ENCODE peak calls at places on chromosomes 3 and 15, in four cellular contexts. One of them, this sample, is unnamed.

GRCh38 chr3:62481972-62482371 is 108.6 kb upstream of the FEZF2 start:
- DNase-seq in H9: no peak
- DNase-seq in neuronal stem cell: no peak
- DNase-seq in trophoblast cell: no peak
- DNase-seq in this sample: no peak

GRCh38 chr3:66196633-66197032 is 24.2 kb upstream of the SLC25A26 start:
- DNase-seq in H9: no peak
- DNase-seq in neuronal stem cell: no peak
- DNase-seq in trophoblast cell: no peak
- DNase-seq in this sample: peak

GRCh38 chr3:39106281-39107055 is 959 bp downstream of the GORASP1 start:
- DNase-seq in H9: peak
- DNase-seq in neuronal stem cell: no peak
- DNase-seq in trophoblast cell: peak
- DNase-seq in this sample: peak

GRCh38 chr3:165389064-165389463 is 192.9 kb upstream of the SLITRK3 start:
- DNase-seq in H9: no peak
- DNase-seq in neuronal stem cell: no peak
- DNase-seq in trophoblast cell: peak
- DNase-seq in this sample: no peak

GRCh38 chr3:69791111-69791510 is 51.8 kb downstream of the MITF start:
- DNase-seq in H9: no peak
- DNase-seq in neuronal stem cell: no peak
- DNase-seq in trophoblast cell: peak
- DNase-seq in this sample: peak

GRCh38 chr15:58771621-58772235 is 626 bp downstream of the MINDY2 start:
- DNase-seq in H9: peak
- DNase-seq in neuronal stem cell: no peak
- DNase-seq in trophoblast cell: peak
- DNase-seq in this sample: no peak

GRCh38 chr3:172918165-172918564 is 167.6 kb downstream of the ECT2 start:
- DNase-seq in H9: no peak
- DNase-seq in neuronal stem cell: no peak
- DNase-seq in trophoblast cell: no peak
- DNase-seq in this sample: peak

GRCh38 chr3:2098398-2099027 is at the start of gene CNTN4:
- DNase-seq in H9: peak
- DNase-seq in neuronal stem cell: peak
- DNase-seq in trophoblast cell: peak
- DNase-seq in this sample: no peak

GRCh38 chr3:94716326-94717018 is 653.6 kb downstream of the NSUN3 start:
- DNase-seq in H9: no peak
- DNase-seq in neuronal stem cell: no peak
- DNase-seq in trophoblast cell: no peak
- DNase-seq in this sample: no peak

GRCh38 chr3:159824341-159824740 is 164.3 kb upstream of the IL12A start:
- DNase-seq in H9: no peak
- DNase-seq in neuronal stem cell: no peak
- DNase-seq in trophoblast cell: peak
- DNase-seq in this sample: peak

GRCh38 chr15:88256261-88257230 is at the start of gene NTRK3:
- DNase-seq in H9: peak
- DNase-seq in neuronal stem cell: peak
- DNase-seq in trophoblast cell: no peak
- DNase-seq in this sample: no peak

GRCh38 chr3:1600206-1600605 is 498.5 kb upstream of the CNTN4 start:
- DNase-seq in H9: no peak
- DNase-seq in neuronal stem cell: no peak
- DNase-seq in trophoblast cell: no peak
- DNase-seq in this sample: no peak

GRCh38 chr15:94075349-94075748 is 156.0 kb upstream of the MCTP2 start:
- DNase-seq in H9: no peak
- DNase-seq in neuronal stem cell: no peak
- DNase-seq in trophoblast cell: no peak
- DNase-seq in this sample: peak

GRCh38 chr3:58608648-58609047 is 31.5 kb upstream of the FAM107A start:
- DNase-seq in H9: no peak
- DNase-seq in neuronal stem cell: no peak
- DNase-seq in trophoblast cell: no peak
- DNase-seq in this sample: no peak

GRCh38 chr3:122519693-122520092 is 5.0 kb upstream of the KPNA1 start:
- DNase-seq in H9: no peak
- DNase-seq in neuronal stem cell: no peak
- DNase-seq in trophoblast cell: no peak
- DNase-seq in this sample: no peak

GRCh38 chr3:53812434-53812833 is 33.8 kb downstream of the CHDH start:
- DNase-seq in H9: no peak
- DNase-seq in neuronal stem cell: no peak
- DNase-seq in trophoblast cell: no peak
- DNase-seq in this sample: no peak

GRCh38 chr3:172115787-172116186 is 76.4 kb downstream of the FNDC3B start:
- DNase-seq in H9: no peak
- DNase-seq in neuronal stem cell: no peak
- DNase-seq in trophoblast cell: no peak
- DNase-seq in this sample: no peak

GRCh38 chr3:48034000-48034516 is 17.8 kb upstream of the MAP4 start:
- DNase-seq in H9: no peak
- DNase-seq in neuronal stem cell: no peak
- DNase-seq in trophoblast cell: no peak
- DNase-seq in this sample: peak

GRCh38 chr3:117842086-117842485 is 1132.5 kb downstream of the TUSC7 start:
- DNase-seq in H9: no peak
- DNase-seq in neuronal stem cell: no peak
- DNase-seq in trophoblast cell: no peak
- DNase-seq in this sample: no peak

GRCh38 chr3:48528754-48529153 is 24.8 kb upstream of the SHISA5 start:
- DNase-seq in H9: no peak
- DNase-seq in neuronal stem cell: no peak
- DNase-seq in trophoblast cell: no peak
- DNase-seq in this sample: no peak

GRCh38 chr15:85726446-85726845 is 68.3 kb downstream of the KLHL25 start:
- DNase-seq in H9: no peak
- DNase-seq in neuronal stem cell: no peak
- DNase-seq in trophoblast cell: no peak
- DNase-seq in this sample: no peak

GRCh38 chr3:28322464-28322863 is 26.1 kb upstream of the ZCWPW2 start:
- DNase-seq in H9: no peak
- DNase-seq in neuronal stem cell: no peak
- DNase-seq in trophoblast cell: no peak
- DNase-seq in this sample: peak

GRCh38 chr15:31309893-31310606 is 16.6 kb upstream of the KLF13 start:
- DNase-seq in H9: no peak
- DNase-seq in neuronal stem cell: no peak
- DNase-seq in trophoblast cell: no peak
- DNase-seq in this sample: no peak

GRCh38 chr3:59872121-59872520 is 822.3 kb upstream of the CFAP20DC start:
- DNase-seq in H9: no peak
- DNase-seq in neuronal stem cell: no peak
- DNase-seq in trophoblast cell: peak
- DNase-seq in this sample: no peak

GRCh38 chr3:78872195-78872594 is 895.6 kb downstream of the ROBO1 start:
- DNase-seq in H9: no peak
- DNase-seq in neuronal stem cell: peak
- DNase-seq in trophoblast cell: no peak
- DNase-seq in this sample: no peak

GRCh38 chr3:148042663-148043445 is 633.7 kb downstream of the ZIC1 start:
- DNase-seq in H9: no peak
- DNase-seq in neuronal stem cell: no peak
- DNase-seq in trophoblast cell: no peak
- DNase-seq in this sample: peak

GRCh38 chr3:157865449-157865862 is 240.8 kb downstream of the SHOX2 start:
- DNase-seq in H9: peak
- DNase-seq in neuronal stem cell: peak
- DNase-seq in trophoblast cell: peak
- DNase-seq in this sample: no peak

GRCh38 chr3:37546876-37547275 is 314.8 kb upstream of the CTDSPL start:
- DNase-seq in H9: no peak
- DNase-seq in neuronal stem cell: no peak
- DNase-seq in trophoblast cell: no peak
- DNase-seq in this sample: peak

GRCh38 chr3:171874879-171875278 is 31.7 kb downstream of the TMEM212 start:
- DNase-seq in H9: no peak
- DNase-seq in neuronal stem cell: no peak
- DNase-seq in trophoblast cell: peak
- DNase-seq in this sample: no peak

GRCh38 chr3:55000546-55000945 is 72.7 kb upstream of the LRTM1 start:
- DNase-seq in H9: no peak
- DNase-seq in neuronal stem cell: no peak
- DNase-seq in trophoblast cell: peak
- DNase-seq in this sample: peak

GRCh38 chr3:151308089-151308488 is 8.5 kb downstream of the GPR87 start:
- DNase-seq in H9: no peak
- DNase-seq in neuronal stem cell: no peak
- DNase-seq in trophoblast cell: no peak
- DNase-seq in this sample: peak

DNA sequence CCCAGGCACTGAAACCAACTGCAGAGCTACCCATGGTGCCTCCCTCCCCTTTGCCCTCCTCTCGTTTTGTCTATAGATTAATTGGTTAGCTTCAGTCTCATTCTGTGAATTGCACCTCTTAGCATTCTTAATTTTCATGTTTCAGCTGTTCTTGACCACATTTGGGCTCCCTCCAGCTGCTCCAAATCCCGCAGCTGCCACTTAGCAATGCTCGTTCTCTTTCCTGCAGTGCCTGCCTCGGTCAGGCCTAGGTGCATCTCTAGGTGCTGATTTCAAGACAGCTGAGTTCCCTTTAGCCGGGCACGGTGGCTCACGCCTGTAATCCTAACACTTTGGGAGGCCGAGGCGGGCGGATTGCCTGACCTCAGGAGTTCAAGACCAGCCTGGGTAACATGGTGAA is 47.0 kb upstream of the SMAD3 start:
- DNase-seq in H9: no peak
- DNase-seq in neuronal stem cell: no peak
- DNase-seq in trophoblast cell: no peak
- DNase-seq in this sample: no peak
- H4K91ac ChIP-seq in H9: no peak
- H4K91ac ChIP-seq in neuronal stem cell: no peak
- H4K91ac ChIP-seq in trophoblast cell: no peak
- H4K91ac ChIP-seq in this sample: no peak

DNA sequence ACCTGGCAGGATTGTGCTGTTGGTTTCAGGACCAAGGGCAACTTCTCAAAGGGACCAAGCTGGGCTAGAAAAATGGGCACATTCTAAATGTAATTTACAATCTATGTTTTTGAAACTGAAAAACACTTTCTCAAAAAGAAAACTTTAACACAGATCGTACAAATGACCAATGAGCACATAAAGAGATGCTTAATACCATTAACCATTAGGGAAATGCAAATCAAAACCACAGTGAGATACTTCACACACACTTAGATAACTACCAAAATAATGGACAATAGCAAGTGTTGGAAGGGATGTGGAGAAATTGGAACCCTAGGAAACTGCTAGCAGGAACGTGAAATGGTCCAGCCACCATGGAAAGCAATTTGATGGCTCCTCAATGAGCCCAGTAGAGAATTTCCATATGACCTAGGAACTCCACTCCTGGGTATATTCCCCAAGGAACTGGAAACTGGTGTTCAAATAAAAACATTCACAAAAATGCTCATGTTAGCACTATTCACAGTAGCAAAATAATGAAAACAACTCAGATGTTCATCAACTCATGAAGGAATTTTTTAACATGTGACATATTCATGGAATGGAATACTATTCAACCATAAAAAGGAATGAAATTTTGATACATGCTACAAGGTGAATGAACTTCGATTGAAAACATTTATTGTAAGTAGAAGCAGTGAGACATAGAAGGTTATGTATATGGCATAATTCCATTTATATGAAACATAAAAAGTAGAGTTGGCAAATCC is 288.3 kb upstream of the NR2F2 start:
- DNase-seq in H9: no peak
- DNase-seq in neuronal stem cell: no peak
- DNase-seq in trophoblast cell: no peak
- DNase-seq in this sample: no peak
- H4K91ac ChIP-seq in H9: no peak
- H4K91ac ChIP-seq in neuronal stem cell: no peak
- H4K91ac ChIP-seq in trophoblast cell: no peak
- H4K91ac ChIP-seq in this sample: no peak

DNA sequence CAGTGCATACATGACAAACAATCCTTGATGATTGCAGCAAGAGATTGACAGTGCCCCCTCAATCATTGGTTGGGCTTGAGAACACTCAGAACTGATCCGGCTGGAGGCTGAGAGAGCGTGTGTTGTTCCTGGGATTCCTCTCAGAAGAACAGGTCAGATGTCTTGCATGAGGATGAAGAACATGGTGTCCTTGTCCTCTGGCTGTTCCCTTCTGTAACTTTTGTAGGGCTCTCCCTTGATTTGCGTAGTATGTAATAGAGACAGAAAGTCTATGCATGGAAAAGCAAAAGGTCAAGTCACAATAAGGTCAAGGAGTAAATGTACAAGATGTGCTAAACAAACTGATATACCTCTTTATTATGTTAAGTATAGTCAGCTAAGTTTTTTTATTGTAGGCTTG is 8.2 kb downstream of the CHST2 start:
- DNase-seq in H9: no peak
- DNase-seq in neuronal stem cell: no peak
- DNase-seq in trophoblast cell: no peak
- DNase-seq in this sample: no peak
- H4K91ac ChIP-seq in H9: no peak
- H4K91ac ChIP-seq in neuronal stem cell: no peak
- H4K91ac ChIP-seq in trophoblast cell: no peak
- H4K91ac ChIP-seq in this sample: no peak

DNA sequence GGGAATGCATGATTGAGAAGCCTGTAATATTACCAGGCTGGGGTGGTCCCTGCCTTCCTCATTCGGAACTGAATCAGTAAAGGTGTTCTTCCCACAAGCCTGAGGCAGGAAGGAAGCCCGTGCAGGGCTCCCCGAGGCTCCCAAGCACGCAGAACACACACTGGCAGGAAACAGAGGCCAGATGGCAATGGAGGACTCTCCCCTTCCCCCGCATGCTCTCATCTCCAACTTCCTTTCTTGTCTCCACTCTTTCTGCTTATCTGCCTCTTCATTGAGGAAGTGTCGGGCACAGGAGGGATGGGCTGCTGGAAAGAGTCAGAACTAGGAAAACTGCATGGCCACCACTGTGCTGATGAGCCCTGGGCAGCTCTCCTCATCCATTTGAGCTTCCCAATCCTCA is 123.5 kb downstream of the NUP210 start:
- DNase-seq in H9: no peak
- DNase-seq in neuronal stem cell: no peak
- DNase-seq in trophoblast cell: no peak
- DNase-seq in this sample: no peak
- H4K91ac ChIP-seq in H9: no peak
- H4K91ac ChIP-seq in neuronal stem cell: no peak
- H4K91ac ChIP-seq in trophoblast cell: no peak
- H4K91ac ChIP-seq in this sample: no peak

This sample was measured in IMR-90.